ENCODE peak calls at places on chromosome 3, in six cellular contexts. O is left ventricle myocardium inferior; R is NCI-H2029; S is activated CD8-positive, alpha-beta memory T cell treated with anti-CD3 and anti-CD28 coated beads for 48 hours; W is progenitor cell of endocrine pancreas; E is aorta. J is an unnamed sample.

GRCh38 chr3:122443090-122443489 is 27.2 kb upstream of the WDR5B start:
- DNase-seq in O (no peak), R (no peak), S (no peak), W (peak), E (no peak), J (no peak)

GRCh38 chr3:25144430-25144829 is 283.6 kb upstream of the RARB start:
- DNase-seq in O (no peak), R (no peak), S (no peak), W (no peak), E (no peak), J (no peak)

GRCh38 chr3:25938566-25939325 is 148.9 kb downstream of the OXSM start:
- DNase-seq in O (no peak), R (no peak), S (no peak), W (no peak), E (no peak), J (no peak)

GRCh38 chr3:189995129-189995528 is 125.6 kb downstream of the P3H2 start:
- DNase-seq in O (no peak), R (no peak), S (no peak), W (no peak), E (no peak), J (no peak)

GRCh38 chr3:43043071-43043766 is 62.7 kb downstream of the POMGNT2 start:
- DNase-seq in O (no peak), R (no peak), S (no peak), W (no peak), E (no peak), J (no peak)

GRCh38 chr3:183481582-183481981 is 53.2 kb upstream of the MCF2L2 start:
- DNase-seq in O (no peak), R (no peak), S (no peak), W (no peak), E (no peak), J (no peak)

GRCh38 chr3:46922426-46922825 is 44.9 kb downstream of the PTH1R start:
- DNase-seq in O (no peak), R (no peak), S (no peak), W (no peak), E (peak), J (no peak)

GRCh38 chr3:34263014-34263714 is 464.7 kb downstream of the PDCD6IP start:
- DNase-seq in O (no peak), R (no peak), S (no peak), W (no peak), E (no peak), J (no peak)

J was measured in DMS153.